ENCODE peak calls at places on chromosome 9, in six cellular contexts. One of them, this sample, is unnamed.

GRCh38 chr9:35490155-35490909 is 421 bp downstream of the RUSC2 start:
- DNase-seq in ovary: peak
- DNase-seq in mammary epithelial cell: peak
- DNase-seq in CMK: no peak
- DNase-seq in fibroblast of lung: peak
- DNase-seq in T-cell: no peak
- DNase-seq in this sample: peak

GRCh38 chr9:93080406-93080805 is 15.6 kb upstream of the CARD19 start:
- DNase-seq in CMK: no peak
- DNase-seq in T-cell: no peak
- DNase-seq in mammary epithelial cell: no peak
- DNase-seq in fibroblast of lung: no peak
- DNase-seq in ovary: no peak
- DNase-seq in this sample: no peak

GRCh38 chr9:30774326-30774725 is 1610.1 kb upstream of the ACO1 start:
- DNase-seq in T-cell: no peak
- DNase-seq in mammary epithelial cell: no peak
- DNase-seq in fibroblast of lung: no peak
- DNase-seq in CMK: no peak
- DNase-seq in ovary: no peak
- DNase-seq in this sample: no peak

GRCh38 chr9:125431741-125432271 is 170.2 kb downstream of the GAPVD1 start:
- DNase-seq in T-cell: no peak
- DNase-seq in ovary: peak
- DNase-seq in CMK: no peak
- DNase-seq in mammary epithelial cell: no peak
- DNase-seq in fibroblast of lung: no peak
- DNase-seq in this sample: no peak

GRCh38 chr9:77954018-77954417 is 77.6 kb downstream of the GNAQ start:
- DNase-seq in mammary epithelial cell: no peak
- DNase-seq in CMK: no peak
- DNase-seq in T-cell: no peak
- DNase-seq in fibroblast of lung: peak
- DNase-seq in ovary: no peak
- DNase-seq in this sample: peak

GRCh38 chr9:37174247-37174646 is 53.9 kb downstream of the ZCCHC7 start:
- DNase-seq in fibroblast of lung: peak
- DNase-seq in T-cell: no peak
- DNase-seq in CMK: no peak
- DNase-seq in ovary: no peak
- DNase-seq in mammary epithelial cell: no peak
- DNase-seq in this sample: peak

GRCh38 chr9:90097237-90097636 is 492.4 kb downstream of the GADD45G start:
- DNase-seq in T-cell: no peak
- DNase-seq in CMK: no peak
- DNase-seq in fibroblast of lung: no peak
- DNase-seq in ovary: no peak
- DNase-seq in mammary epithelial cell: no peak
- DNase-seq in this sample: no peak

GRCh38 chr9:101586651-101587050 is 8.1 kb downstream of the PPP3R2 start:
- DNase-seq in CMK: no peak
- DNase-seq in fibroblast of lung: no peak
- DNase-seq in ovary: no peak
- DNase-seq in T-cell: no peak
- DNase-seq in mammary epithelial cell: no peak
- DNase-seq in this sample: no peak